ENCODE peak calls at places on chromosomes 2 and 18, in ten cellular contexts. One of them, this sample, is unnamed.

GRCh38 chr2:60992985-60993392 is 24.5 kb upstream of the PEX13 start:
- DNase-seq in stomach: peak
- DNase-seq in sigmoid colon: no peak
- DNase-seq in IMR-90: no peak
- DNase-seq in HepG2: no peak
- DNase-seq in HCT116: no peak
- DNase-seq in ovary: no peak
- DNase-seq in uterus: no peak
- DNase-seq in A549: no peak
- DNase-seq in endothelial cell of umbilical vein: no peak
- DNase-seq in this sample: no peak

GRCh38 chr2:36214682-36215081 is 140.9 kb upstream of the CRIM1 start:
- DNase-seq in A549: no peak
- DNase-seq in HepG2: no peak
- DNase-seq in IMR-90: no peak
- DNase-seq in stomach: no peak
- DNase-seq in ovary: no peak
- DNase-seq in sigmoid colon: no peak
- DNase-seq in HCT116: no peak
- DNase-seq in endothelial cell of umbilical vein: no peak
- DNase-seq in uterus: no peak
- DNase-seq in this sample: no peak

GRCh38 chr2:29878898-29879297 is 42.5 kb downstream of the ALK start:
- DNase-seq in endothelial cell of umbilical vein: no peak
- DNase-seq in ovary: no peak
- DNase-seq in IMR-90: no peak
- DNase-seq in uterus: no peak
- DNase-seq in sigmoid colon: no peak
- DNase-seq in HepG2: no peak
- DNase-seq in A549: peak
- DNase-seq in HCT116: peak
- DNase-seq in stomach: no peak
- DNase-seq in this sample: no peak

GRCh38 chr2:66578067-66578852 is 143.3 kb downstream of the MEIS1 start:
- DNase-seq in HCT116: no peak
- DNase-seq in ovary: peak
- DNase-seq in endothelial cell of umbilical vein: no peak
- DNase-seq in sigmoid colon: peak
- DNase-seq in uterus: peak
- DNase-seq in IMR-90: peak
- DNase-seq in stomach: no peak
- DNase-seq in HepG2: no peak
- DNase-seq in A549: no peak
- DNase-seq in this sample: no peak

GRCh38 chr18:78773819-78774218 is 205.8 kb upstream of the SALL3 start:
- DNase-seq in ovary: no peak
- DNase-seq in HCT116: no peak
- DNase-seq in sigmoid colon: peak
- DNase-seq in stomach: peak
- DNase-seq in uterus: no peak
- DNase-seq in endothelial cell of umbilical vein: no peak
- DNase-seq in HepG2: no peak
- DNase-seq in IMR-90: no peak
- DNase-seq in A549: no peak
- DNase-seq in this sample: no peak

GRCh38 chr2:9630001-9630749 is 622 bp downstream of the YWHAQ start:
- DNase-seq in IMR-90: peak
- DNase-seq in uterus: peak
- DNase-seq in A549: peak
- DNase-seq in endothelial cell of umbilical vein: peak
- DNase-seq in stomach: peak
- DNase-seq in HCT116: peak
- DNase-seq in ovary: peak
- DNase-seq in sigmoid colon: peak
- DNase-seq in HepG2: peak
- DNase-seq in this sample: no peak

GRCh38 chr2:159224061-159224813 is 62.3 kb downstream of the WDSUB1 start:
- DNase-seq in uterus: no peak
- DNase-seq in ovary: no peak
- DNase-seq in HCT116: no peak
- DNase-seq in IMR-90: no peak
- DNase-seq in A549: no peak
- DNase-seq in HepG2: no peak
- DNase-seq in stomach: no peak
- DNase-seq in sigmoid colon: no peak
- DNase-seq in endothelial cell of umbilical vein: no peak
- DNase-seq in this sample: no peak

GRCh38 chr2:156005999-156006712 is 326.4 kb downstream of the NR4A2 start:
- DNase-seq in IMR-90: no peak
- DNase-seq in endothelial cell of umbilical vein: no peak
- DNase-seq in HCT116: no peak
- DNase-seq in A549: no peak
- DNase-seq in stomach: no peak
- DNase-seq in sigmoid colon: no peak
- DNase-seq in ovary: no peak
- DNase-seq in uterus: no peak
- DNase-seq in HepG2: peak
- DNase-seq in this sample: no peak

GRCh38 chr2:3450385-3451031 is 68.8 kb downstream of the ADI1 start:
- DNase-seq in IMR-90: no peak
- DNase-seq in A549: no peak
- DNase-seq in ovary: no peak
- DNase-seq in uterus: no peak
- DNase-seq in HepG2: no peak
- DNase-seq in sigmoid colon: no peak
- DNase-seq in endothelial cell of umbilical vein: no peak
- DNase-seq in stomach: peak
- DNase-seq in HCT116: no peak
- DNase-seq in this sample: no peak

GRCh38 chr2:171167352-171167997 is 6.8 kb upstream of the TLK1 start:
- DNase-seq in uterus: no peak
- DNase-seq in IMR-90: peak
- DNase-seq in ovary: no peak
- DNase-seq in sigmoid colon: no peak
- DNase-seq in HCT116: no peak
- DNase-seq in endothelial cell of umbilical vein: no peak
- DNase-seq in stomach: no peak
- DNase-seq in A549: no peak
- DNase-seq in HepG2: peak
- DNase-seq in this sample: no peak

GRCh38 chr2:105929506-105929905 is 184.8 kb downstream of the NCK2 start:
- DNase-seq in stomach: peak
- DNase-seq in endothelial cell of umbilical vein: peak
- DNase-seq in HepG2: no peak
- DNase-seq in sigmoid colon: no peak
- DNase-seq in IMR-90: no peak
- DNase-seq in uterus: no peak
- DNase-seq in ovary: no peak
- DNase-seq in HCT116: no peak
- DNase-seq in A549: no peak
- DNase-seq in this sample: no peak

GRCh38 chr2:128754246-128754724 is 435.6 kb upstream of the HS6ST1 start:
- DNase-seq in stomach: no peak
- DNase-seq in HepG2: no peak
- DNase-seq in sigmoid colon: no peak
- DNase-seq in IMR-90: no peak
- DNase-seq in ovary: no peak
- DNase-seq in endothelial cell of umbilical vein: no peak
- DNase-seq in uterus: no peak
- DNase-seq in A549: no peak
- DNase-seq in HCT116: no peak
- DNase-seq in this sample: no peak

GRCh38 chr18:48799724-48800315 is 150.9 kb downstream of the SMAD7 start:
- DNase-seq in HepG2: no peak
- DNase-seq in ovary: no peak
- DNase-seq in uterus: peak
- DNase-seq in IMR-90: no peak
- DNase-seq in endothelial cell of umbilical vein: no peak
- DNase-seq in stomach: peak
- DNase-seq in A549: no peak
- DNase-seq in sigmoid colon: peak
- DNase-seq in HCT116: no peak
- DNase-seq in this sample: no peak

DNA sequence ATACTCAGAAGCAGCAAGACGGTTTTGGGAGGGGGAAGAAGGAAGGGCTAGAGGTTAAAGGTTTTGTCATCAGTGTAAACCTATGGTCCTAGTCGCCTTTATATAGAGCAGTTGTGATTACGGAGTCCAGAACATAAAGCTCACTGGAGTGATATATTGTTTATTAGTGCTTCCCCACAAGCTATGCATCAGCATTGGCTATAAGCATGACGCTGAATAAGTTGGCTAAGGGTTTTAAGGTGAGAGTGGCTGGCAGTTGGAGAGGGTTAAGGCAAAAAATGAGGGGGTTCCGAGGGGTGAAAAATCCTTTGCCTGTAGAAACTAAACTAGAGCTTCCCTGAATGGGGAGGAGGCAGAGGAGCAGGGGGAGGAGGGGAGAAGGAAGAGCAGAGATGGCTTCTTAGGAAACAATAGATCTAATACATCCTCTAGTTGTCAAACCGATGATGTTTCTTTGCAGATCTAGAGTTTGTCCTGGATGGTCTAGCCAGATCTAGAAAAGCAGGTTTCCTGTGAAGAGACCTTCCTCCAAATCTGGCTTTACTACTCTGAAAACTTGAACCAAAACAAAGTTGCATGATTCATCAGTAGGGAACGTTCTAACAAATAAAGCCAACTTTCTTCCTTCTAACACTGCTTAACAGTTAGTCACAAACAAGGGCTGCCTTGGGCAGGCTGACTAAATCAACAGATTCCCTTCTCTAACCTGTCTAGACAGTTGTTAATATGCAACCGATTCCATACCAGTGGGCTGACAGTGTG is 2.5 kb downstream of the KLF7 start:
- DNase-seq in sigmoid colon: no peak
- DNase-seq in HepG2: peak
- DNase-seq in uterus: peak
- DNase-seq in endothelial cell of umbilical vein: peak
- DNase-seq in HCT116: peak
- DNase-seq in ovary: no peak
- DNase-seq in stomach: peak
- DNase-seq in A549: peak
- DNase-seq in IMR-90: peak
- DNase-seq in this sample: peak
- TF ChIP-seq POLR2A in sigmoid colon: peak
- TF ChIP-seq POLR2A in HepG2: no peak
- TF ChIP-seq POLR2A in uterus: peak
- TF ChIP-seq POLR2A in endothelial cell of umbilical vein: peak
- TF ChIP-seq POLR2A in HCT116: no peak
- TF ChIP-seq POLR2A in ovary: no peak
- TF ChIP-seq POLR2A in stomach: no peak
- TF ChIP-seq POLR2A in A549: no peak
- TF ChIP-seq POLR2A in IMR-90: peak
- TF ChIP-seq POLR2A in this sample: no peak

GRCh38 chr2:23504591-23504990 is 119.6 kb downstream of the KLHL29 start:
- DNase-seq in HepG2: no peak
- DNase-seq in sigmoid colon: no peak
- DNase-seq in A549: no peak
- DNase-seq in ovary: no peak
- DNase-seq in stomach: no peak
- DNase-seq in uterus: no peak
- DNase-seq in endothelial cell of umbilical vein: no peak
- DNase-seq in IMR-90: no peak
- DNase-seq in HCT116: no peak
- DNase-seq in this sample: no peak
- TF ChIP-seq POLR2A in HepG2: no peak
- TF ChIP-seq POLR2A in sigmoid colon: no peak
- TF ChIP-seq POLR2A in A549: no peak
- TF ChIP-seq POLR2A in ovary: no peak
- TF ChIP-seq POLR2A in stomach: no peak
- TF ChIP-seq POLR2A in uterus: no peak
- TF ChIP-seq POLR2A in endothelial cell of umbilical vein: no peak
- TF ChIP-seq POLR2A in IMR-90: no peak
- TF ChIP-seq POLR2A in HCT116: no peak
- TF ChIP-seq POLR2A in this sample: no peak

DNA sequence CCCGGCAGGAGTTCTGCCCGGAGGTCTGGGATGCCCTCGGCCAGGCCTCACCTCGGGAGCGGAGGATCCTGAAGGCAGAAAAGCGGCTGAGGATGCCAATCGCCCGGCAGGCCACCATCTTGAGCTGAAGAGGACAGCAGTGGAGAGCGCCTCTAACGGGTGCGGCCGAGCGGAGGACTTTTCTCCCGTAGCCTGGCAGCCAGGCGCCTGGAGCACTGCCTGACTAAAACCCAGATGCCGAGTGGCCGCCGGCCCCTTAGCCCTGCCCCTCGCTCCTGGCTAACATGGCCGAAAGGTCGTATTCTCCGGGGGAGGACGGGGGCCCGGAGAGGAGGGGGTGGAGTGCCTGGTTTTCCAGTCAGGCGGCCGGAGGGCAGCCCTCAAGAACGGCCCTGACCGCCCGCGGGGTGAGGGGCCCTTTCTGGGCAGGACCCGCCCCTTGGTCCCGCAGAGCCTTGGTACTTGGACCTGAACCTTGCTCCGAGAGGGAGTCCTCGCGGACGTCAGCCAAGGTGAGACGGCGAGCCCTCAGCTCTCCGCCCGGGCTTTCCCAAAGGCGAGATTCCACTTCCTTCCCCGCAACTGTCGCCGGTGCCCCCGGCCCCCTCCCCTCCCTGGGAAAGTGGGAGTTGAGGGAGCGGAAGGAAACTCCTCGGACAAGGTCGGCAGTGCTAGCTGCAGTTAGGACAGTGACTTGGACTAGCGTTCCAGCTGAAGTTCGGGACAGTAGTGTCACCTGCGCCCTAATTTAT is at the start of the genes HADHA and HADHB:
- DNase-seq in sigmoid colon: peak
- DNase-seq in uterus: peak
- DNase-seq in ovary: peak
- DNase-seq in A549: peak
- DNase-seq in HCT116: peak
- DNase-seq in IMR-90: peak
- DNase-seq in HepG2: peak
- DNase-seq in endothelial cell of umbilical vein: peak
- DNase-seq in stomach: peak
- DNase-seq in this sample: peak
- TF ChIP-seq POLR2A in sigmoid colon: peak
- TF ChIP-seq POLR2A in uterus: peak
- TF ChIP-seq POLR2A in ovary: peak
- TF ChIP-seq POLR2A in A549: peak
- TF ChIP-seq POLR2A in HCT116: peak
- TF ChIP-seq POLR2A in IMR-90: peak
- TF ChIP-seq POLR2A in HepG2: peak
- TF ChIP-seq POLR2A in endothelial cell of umbilical vein: peak
- TF ChIP-seq POLR2A in stomach: no peak
- TF ChIP-seq POLR2A in this sample: peak

DNA sequence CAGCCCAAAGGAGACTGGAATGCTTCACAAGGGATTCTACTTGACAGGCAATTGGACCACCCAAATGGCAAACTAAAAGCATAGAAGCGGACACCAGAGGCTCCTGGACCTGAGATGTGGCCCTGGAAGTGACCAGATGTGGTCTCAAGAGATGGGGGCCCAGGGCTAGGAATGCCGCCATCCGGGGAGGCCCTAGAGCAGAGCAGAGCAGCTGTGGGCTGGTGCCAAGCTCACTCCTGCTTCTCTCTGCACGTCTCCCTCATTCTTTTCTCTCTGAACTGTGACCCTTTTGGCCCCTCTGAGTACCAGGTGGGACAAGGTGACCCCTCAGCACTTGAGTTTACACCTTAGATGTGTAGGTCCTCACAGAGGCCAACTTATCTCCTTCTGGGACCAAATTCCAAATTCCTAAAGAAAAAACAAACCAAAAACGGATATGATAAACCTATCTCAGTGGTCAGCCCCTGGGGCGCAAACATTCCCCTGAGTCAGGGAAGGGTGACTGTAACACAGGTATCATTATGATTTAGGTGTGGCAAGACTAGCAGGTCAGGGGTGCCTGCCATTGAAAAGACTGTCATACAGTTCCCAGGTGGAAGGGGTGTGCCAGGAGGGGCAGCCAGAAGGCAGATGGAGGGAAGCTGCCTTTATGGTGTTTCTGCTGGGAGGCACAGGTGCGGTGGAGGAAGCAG is 6.5 kb upstream of the IL1R2 start:
- DNase-seq in HepG2: peak
- DNase-seq in ovary: no peak
- DNase-seq in sigmoid colon: no peak
- DNase-seq in endothelial cell of umbilical vein: no peak
- DNase-seq in stomach: no peak
- DNase-seq in uterus: no peak
- DNase-seq in HCT116: no peak
- DNase-seq in IMR-90: no peak
- DNase-seq in A549: no peak
- DNase-seq in this sample: no peak
- TF ChIP-seq POLR2A in HepG2: no peak
- TF ChIP-seq POLR2A in ovary: no peak
- TF ChIP-seq POLR2A in sigmoid colon: no peak
- TF ChIP-seq POLR2A in endothelial cell of umbilical vein: no peak
- TF ChIP-seq POLR2A in stomach: no peak
- TF ChIP-seq POLR2A in uterus: no peak
- TF ChIP-seq POLR2A in HCT116: no peak
- TF ChIP-seq POLR2A in IMR-90: no peak
- TF ChIP-seq POLR2A in A549: no peak
- TF ChIP-seq POLR2A in this sample: no peak